ENCODE peak calls at places on chromosomes 7 and 10, in nine cellular contexts. C is PC-9, A is ovary, Y is Peyer's patch, L is tibial artery, D is mammary epithelial cell, J is tibial nerve, B is HCT116, X is aorta. E is an unnamed sample. For H3K4me1, the result is how much of the 10 kb centered on the place peaks cover.

GRCh38 chr7:84042110-84042539 is 152.5 kb downstream of the SEMA3A start:
- DNase-seq in C (peak), A (no peak), Y (no peak), L (no peak), D (peak), J (no peak), B (peak), X (no peak), E (no peak)

GRCh38 chr10:2202401-2202800 is 465.1 kb upstream of the ADARB2 start:
- DNase-seq in C (no peak), A (no peak), Y (no peak), L (no peak), D (peak), J (no peak), B (no peak), X (no peak), E (no peak)

GRCh38 chr10:35369049-35369760 is 32.9 kb downstream of the CCNY start:
- DNase-seq in C (no peak), A (no peak), Y (no peak), L (no peak), D (no peak), J (no peak), B (no peak), X (no peak), E (no peak)

GRCh38 chr7:1359681-1360485 is 99.4 kb downstream of the MICALL2 start:
- DNase-seq in C (no peak), A (no peak), Y (peak), L (no peak), D (no peak), J (no peak), B (no peak), X (peak), E (no peak)

GRCh38 chr7:122132341-122132740 is 11.7 kb downstream of the AASS start:
- DNase-seq in C (no peak), A (no peak), Y (no peak), L (no peak), D (peak), J (no peak), B (no peak), X (no peak), E (no peak)

GRCh38 chr7:143015926-143016490 is 10.9 kb downstream of the OR9A2 start:
- DNase-seq in C (no peak), A (no peak), Y (no peak), L (no peak), D (no peak), J (no peak), B (no peak), X (no peak), E (no peak)

GRCh38 chr7:30924624-30925023 is 13.0 kb downstream of the AQP1 start:
- DNase-seq in C (no peak), A (peak), Y (no peak), L (peak), D (no peak), J (no peak), B (no peak), X (peak), E (no peak)

GRCh38 chr7:378041-378420 is 88.1 kb downstream of the FOXL3 start:
- DNase-seq in C (no peak), A (no peak), Y (no peak), L (peak), D (no peak), J (no peak), B (no peak), X (no peak), E (no peak)

GRCh38 chr10:95531994-95532399 is 29.2 kb downstream of the SORBS1 start:
- DNase-seq in C (no peak), A (no peak), Y (no peak), L (no peak), D (no peak), J (no peak), B (no peak), X (no peak), E (no peak)

GRCh38 chr10:102677736-102678354 is 33.6 kb downstream of the TRIM8 start:
- DNase-seq in C (no peak), A (no peak), Y (no peak), L (peak), D (no peak), J (no peak), B (no peak), X (peak), E (no peak)

DNA sequence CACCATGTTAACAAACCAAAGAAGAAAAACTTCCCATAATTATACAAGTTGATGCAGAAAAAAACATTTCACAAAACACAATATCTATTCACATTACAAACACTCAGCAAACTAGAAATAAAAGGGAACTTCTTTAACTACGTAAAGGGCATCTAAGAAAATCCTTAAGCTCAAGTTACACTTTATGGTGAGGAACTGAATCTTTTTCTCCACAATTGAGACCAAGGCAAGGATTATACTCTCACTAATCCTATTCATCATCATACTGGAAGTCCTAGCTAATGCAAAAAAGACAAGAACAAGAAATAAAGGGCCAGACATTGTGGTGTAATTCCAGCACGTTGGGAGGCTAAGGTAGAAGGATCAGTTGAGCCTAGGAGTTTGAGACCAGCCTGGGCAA is 159.9 kb downstream of the ZNF365 start:
- DNase-seq in C (no peak), A (no peak), Y (no peak), L (no peak), D (no peak), J (no peak), B (no peak), X (no peak), E (no peak)
- H3K4me1 ChIP-seq in C (under half), A (under half), Y (under half), L (under half), D (under half), J (under half), B (under half), X (under half), E (under half)

GRCh38 chr7:112161253-112162160 is 44.7 kb downstream of the DOCK4 start:
- DNase-seq in C (no peak), A (no peak), Y (no peak), L (no peak), D (no peak), J (no peak), B (no peak), X (no peak), E (no peak)
- H3K27ac ChIP-seq in C (no peak), A (no peak), Y (no peak), L (no peak), D (no peak), J (peak), B (no peak), X (no peak), E (no peak)

GRCh38 chr7:129784783-129785456 is 167.8 kb downstream of the UBE2H start:
- DNase-seq in C (no peak), A (no peak), Y (peak), L (no peak), D (no peak), J (no peak), B (no peak), X (no peak), E (no peak)
- H3K4me3 ChIP-seq in C (no peak), A (no peak), Y (peak), L (no peak), D (no peak), J (no peak), B (no peak), X (no peak), E (no peak)

GRCh38 chr7:5682889-5683670 is 98.4 kb downstream of the RNF216 start:
- DNase-seq in C (no peak), A (peak), Y (no peak), L (no peak), D (no peak), J (no peak), B (no peak), X (no peak), E (no peak)
- H3K4me1 ChIP-seq in C (under half), A (under half), Y (under half), L (half or more), D (under half), J (half or more), B (under half), X (under half), E (under half)

DNA sequence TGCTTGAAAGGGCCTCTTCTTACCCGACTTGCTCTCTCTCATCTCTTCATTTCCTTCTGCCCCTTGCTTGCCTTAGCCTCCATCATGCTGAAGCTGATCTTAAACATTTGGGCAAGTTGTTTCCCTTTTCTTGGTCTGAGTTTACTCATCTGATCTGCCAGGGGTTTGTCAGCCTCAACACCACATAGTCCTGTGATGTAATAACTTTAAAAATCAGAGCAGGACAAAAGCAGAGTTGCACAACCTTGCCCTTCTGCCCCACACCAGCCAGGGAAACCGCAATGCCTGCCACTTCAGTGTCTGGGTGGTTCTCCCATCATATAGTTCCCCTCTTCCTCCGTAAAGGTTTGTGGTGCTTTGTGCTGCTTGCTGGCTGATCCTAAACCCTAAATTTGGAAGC is 9.9 kb upstream of the LIPM start:
- DNase-seq in C (peak), A (no peak), Y (no peak), L (peak), D (peak), J (no peak), B (no peak), X (no peak), E (no peak)
- H3K27ac ChIP-seq in C (no peak), A (no peak), Y (no peak), L (no peak), D (no peak), J (no peak), B (no peak), X (no peak), E (no peak)

GRCh38 chr10:115001506-115002381 is 63.7 kb downstream of the TRUB1 start:
- DNase-seq in C (no peak), A (no peak), Y (no peak), L (no peak), D (no peak), J (no peak), B (no peak), X (no peak), E (no peak)
- H3K4me3 ChIP-seq in C (no peak), A (peak), Y (no peak), L (peak), D (no peak), J (peak), B (no peak), X (peak), E (no peak)

DNA sequence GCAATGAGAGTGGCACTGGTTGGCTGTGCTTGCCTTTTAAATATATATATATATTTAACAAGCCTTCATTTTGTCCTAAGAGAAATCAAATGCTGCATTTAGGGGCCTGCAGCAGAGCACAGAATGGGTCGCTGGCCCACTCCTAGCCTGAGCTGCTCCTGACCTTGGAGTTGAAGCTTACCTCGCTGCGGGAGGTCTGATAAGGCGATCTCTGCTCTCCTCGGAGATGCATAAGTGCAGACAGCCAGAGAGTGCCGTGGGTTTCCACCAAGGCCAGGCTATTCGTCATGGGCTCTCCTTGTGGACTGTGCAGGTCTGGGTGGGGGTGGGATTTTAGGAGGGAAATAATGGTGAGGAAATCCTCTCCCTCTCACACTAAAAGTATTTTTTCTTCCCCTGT is 99.5 kb upstream of the IKZF1 start:
- DNase-seq in C (no peak), A (no peak), Y (no peak), L (no peak), D (no peak), J (no peak), B (no peak), X (no peak), E (no peak)
- H3K4me1 ChIP-seq in C (under half), A (under half), Y (under half), L (under half), D (under half), J (under half), B (under half), X (under half), E (under half)

GRCh38 chr7:17183630-17184328 is 114.7 kb upstream of the AHR start:
- DNase-seq in C (no peak), A (no peak), Y (no peak), L (no peak), D (no peak), J (no peak), B (no peak), X (no peak), E (no peak)

GRCh38 chr7:17184805-17185689 is 113.4 kb upstream of the AHR start:
- DNase-seq in C (no peak), A (no peak), Y (no peak), L (no peak), D (peak), J (no peak), B (no peak), X (no peak), E (no peak)

GRCh38 chr7:17186745-17187144 is 111.7 kb upstream of the AHR start:
- DNase-seq in C (no peak), A (no peak), Y (no peak), L (no peak), D (no peak), J (no peak), B (no peak), X (no peak), E (no peak)

GRCh38 chr7:17181482-17181881 is 117.0 kb upstream of the AHR start:
- DNase-seq in C (no peak), A (no peak), Y (no peak), L (no peak), D (no peak), J (no peak), B (no peak), X (no peak), E (no peak)

DNA sequence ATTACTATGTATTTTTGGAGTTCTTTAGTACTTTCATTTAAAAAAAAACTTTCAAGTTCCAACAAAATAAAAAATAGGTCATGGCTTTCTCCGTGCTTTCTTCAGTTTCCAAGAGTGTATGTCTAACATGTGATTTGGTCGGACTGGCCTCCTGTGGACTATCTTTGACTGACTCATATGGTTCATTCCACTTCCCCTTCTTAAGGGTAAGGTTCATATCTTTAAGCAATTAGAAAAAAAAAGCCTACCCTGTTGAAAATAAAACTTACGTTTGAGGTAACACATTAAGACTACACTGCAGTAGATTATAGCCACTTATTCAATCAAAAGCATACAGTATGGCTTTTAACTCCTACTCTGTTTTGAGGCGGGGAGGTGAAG is 112.8 kb upstream of the AHR start:
- DNase-seq in C (no peak), A (no peak), Y (no peak), L (no peak), D (peak), J (no peak), B (no peak), X (no peak), E (no peak)
- H3K27ac ChIP-seq in C (no peak), A (no peak), Y (no peak), L (no peak), D (no peak), J (no peak), B (no peak), X (no peak), E (no peak)

E was measured in iPS DF 6.9.